ENCODE peak calls at places on chromosomes 12 and 14, in seven cellular contexts. P is adrenal gland, L is cardiac fibroblast, C is lower lobe of right lung, G is GM12878, K is astrocyte of the spinal cord, N is chondrocyte. A is an unnamed sample.

GRCh38 chr14:45028107-45028626 is 55.7 kb upstream of the PRPF39 start:
- DNase-seq in P (no peak), L (no peak), C (no peak), G (no peak), K (no peak), N (no peak), A (no peak)

GRCh38 chr14:22510527-22511110 is 78.4 kb downstream of the DAD1 start:
- DNase-seq in P (no peak), L (peak), C (no peak), G (no peak), K (peak), N (no peak), A (no peak)

GRCh38 chr14:96363751-96364336 is 518 bp downstream of the GSKIP start:
- DNase-seq in P (peak), L (peak), C (peak), G (no peak), K (peak), N (no peak), A (peak)

GRCh38 chr12:89927226-89927698 is 218.6 kb upstream of the ATP2B1 start:
- DNase-seq in P (no peak), L (no peak), C (no peak), G (peak), K (no peak), N (no peak), A (no peak)

GRCh38 chr12:29273178-29273843 is 107.7 kb downstream of the ERGIC2 start:
- DNase-seq in P (no peak), L (no peak), C (no peak), G (no peak), K (no peak), N (no peak), A (no peak)

GRCh38 chr12:133217219-133217618 is 18.5 kb downstream of the ANHX start:
- DNase-seq in P (peak), L (no peak), C (no peak), G (no peak), K (no peak), N (no peak), A (no peak)

GRCh38 chr14:65373671-65374039 is 38.9 kb upstream of the FUT8 start:
- DNase-seq in P (peak), L (no peak), C (no peak), G (no peak), K (no peak), N (no peak), A (no peak)

GRCh38 chr14:68165274-68165843 is 345.8 kb downstream of the RAD51B start:
- DNase-seq in P (no peak), L (no peak), C (no peak), G (no peak), K (no peak), N (no peak), A (no peak)

GRCh38 chr12:125254856-125255255 is 189.6 kb downstream of the AACS start:
- DNase-seq in P (no peak), L (no peak), C (no peak), G (no peak), K (no peak), N (no peak), A (no peak)

GRCh38 chr12:4700621-4701026 is 19.6 kb upstream of the GALNT8 start:
- DNase-seq in P (no peak), L (peak), C (peak), G (no peak), K (peak), N (no peak), A (no peak)

GRCh38 chr12:79884401-79885006 is 50.4 kb downstream of the PPP1R12A start:
- DNase-seq in P (no peak), L (no peak), C (no peak), G (no peak), K (peak), N (no peak), A (no peak)

GRCh38 chr12:84986586-84986985 is 49.5 kb downstream of the TSPAN19 start:
- DNase-seq in P (no peak), L (peak), C (no peak), G (no peak), K (no peak), N (no peak), A (no peak)

GRCh38 chr14:68241862-68242490 is 422.4 kb downstream of the RAD51B start:
- DNase-seq in P (no peak), L (no peak), C (no peak), G (no peak), K (no peak), N (no peak), A (no peak)

DNA sequence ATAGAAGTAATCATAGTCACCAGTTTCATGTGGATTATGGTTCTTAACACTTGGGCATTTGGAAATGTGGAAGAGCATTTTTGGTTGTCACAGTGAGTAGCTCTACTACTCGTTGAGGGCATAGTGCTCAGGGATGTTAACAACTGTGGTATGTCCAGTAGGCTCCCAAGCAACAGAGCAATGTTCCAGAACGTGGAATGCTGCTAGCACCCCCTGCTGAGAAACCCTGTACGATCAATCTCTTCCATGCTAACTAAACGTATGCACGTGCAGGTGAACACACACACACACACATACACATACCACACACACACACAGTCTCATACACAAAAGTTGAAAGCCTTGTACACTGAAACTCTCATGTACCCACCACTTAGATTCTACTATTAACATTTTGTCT is 16.6 kb upstream of the GNPTAB start:
- DNase-seq in P (no peak), L (no peak), C (no peak), G (no peak), K (no peak), N (no peak), A (no peak)
- TF ChIP-seq CTCF in P (no peak), L (no peak), C (no peak), G (no peak), K (no peak), N (no peak), A (no peak)

GRCh38 chr12:66130267-66131066 is at the start of gene LLPH:
- DNase-seq in P (peak), L (peak), C (peak), G (peak), K (peak), N (peak), A (peak)
- TF ChIP-seq CTCF in P (no peak), L (no peak), C (no peak), G (no peak), K (no peak), N (no peak), A (no peak)

DNA sequence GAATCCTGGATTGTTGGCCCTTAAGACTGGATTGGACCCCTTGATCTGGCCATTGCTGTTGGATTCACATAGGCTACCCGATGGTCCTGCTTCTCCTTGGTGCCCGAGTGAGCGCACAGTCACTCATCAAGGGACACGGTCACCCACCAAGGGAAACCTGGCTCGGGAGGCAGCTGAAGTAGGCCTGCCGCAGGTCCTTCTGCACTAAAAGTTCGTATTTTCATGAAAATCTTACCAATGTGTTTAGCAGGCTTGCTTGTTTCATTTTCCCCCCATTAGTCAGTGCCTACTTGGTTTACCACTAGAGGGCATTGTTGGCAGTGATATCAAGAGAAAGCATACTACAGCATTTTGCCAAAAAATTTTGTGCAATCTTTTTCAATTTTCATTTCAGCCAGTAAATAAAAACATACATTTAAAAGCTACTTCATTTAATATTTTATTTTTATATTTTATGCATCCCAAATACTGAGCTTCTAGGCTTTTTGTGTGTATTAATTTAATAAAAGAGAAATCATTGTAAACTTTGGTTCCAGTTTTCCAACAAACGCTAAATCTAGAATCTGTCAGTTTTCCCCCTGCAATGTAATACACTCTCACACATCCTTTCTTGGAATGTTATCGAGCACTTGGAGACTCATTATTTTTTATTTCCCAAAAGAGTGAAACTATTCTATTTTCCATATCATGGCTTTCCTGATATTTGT is 116.7 kb downstream of the LMNTD1 start:
- DNase-seq in P (peak), L (peak), C (no peak), G (peak), K (peak), N (no peak), A (peak)
- TF ChIP-seq CTCF in P (peak), L (peak), C (peak), G (peak), K (peak), N (peak), A (peak)

DNA sequence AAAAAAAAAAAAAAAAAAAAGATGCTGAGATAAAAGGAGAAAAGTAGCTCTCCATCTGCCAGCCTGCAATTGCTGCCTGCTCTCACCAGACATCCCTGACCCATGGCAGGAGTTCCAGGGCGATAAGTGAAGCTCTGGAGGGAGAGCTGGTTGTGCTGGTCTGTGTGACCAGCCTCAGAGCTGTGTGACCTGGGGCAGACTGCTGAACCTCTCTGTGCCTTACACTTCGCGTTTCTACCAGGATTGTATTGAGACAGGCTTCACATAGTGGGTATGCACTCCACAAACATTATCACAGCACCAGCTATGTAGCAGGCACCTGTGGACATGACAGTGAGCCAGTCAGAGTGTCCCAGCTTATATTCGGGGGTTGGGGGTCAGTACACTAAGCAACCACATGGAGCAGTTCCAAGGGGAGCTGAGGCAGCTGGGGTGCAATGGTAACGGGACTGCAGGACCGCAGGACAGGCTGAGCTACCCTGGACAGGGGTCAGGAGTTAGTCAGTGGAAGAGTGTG is 57.5 kb downstream of the RBM19 start:
- DNase-seq in P (no peak), L (no peak), C (no peak), G (no peak), K (no peak), N (peak), A (no peak)
- TF ChIP-seq CTCF in P (no peak), L (no peak), C (no peak), G (no peak), K (no peak), N (no peak), A (no peak)

DNA sequence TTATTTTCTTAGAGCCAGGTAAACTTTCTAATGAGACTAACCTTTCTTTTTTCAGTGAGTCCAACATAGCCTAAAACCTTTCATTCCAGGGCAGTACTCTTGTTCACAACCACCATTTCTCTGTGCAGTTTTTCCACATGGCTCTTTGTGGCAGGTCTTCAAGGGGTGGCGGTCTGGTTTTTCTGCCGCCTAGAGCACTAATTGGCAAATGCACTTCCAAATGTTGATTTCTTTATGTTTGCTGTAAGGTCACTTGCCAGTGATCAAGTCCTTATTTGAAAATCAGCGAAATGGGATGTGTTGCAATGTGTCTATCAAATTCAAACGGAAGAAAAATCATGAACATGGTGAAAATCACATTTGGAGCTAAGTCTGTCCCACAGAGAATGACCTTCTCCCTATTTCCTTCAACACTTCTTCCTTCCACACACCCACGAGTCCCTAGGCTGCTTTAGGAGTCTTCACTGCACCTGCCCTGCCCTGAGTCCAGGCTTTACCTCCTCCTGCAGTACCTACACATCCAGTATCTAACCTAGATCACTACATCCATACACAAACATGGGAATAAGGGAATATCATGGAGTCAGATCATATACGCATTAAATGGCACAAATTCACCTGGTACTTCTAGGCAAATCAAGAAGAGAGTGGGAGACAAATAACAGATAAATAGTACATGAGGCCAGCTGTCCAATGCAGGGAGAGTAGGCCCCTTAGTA is 1.9 kb downstream of the SRGAP1 start:
- DNase-seq in P (no peak), L (no peak), C (no peak), G (no peak), K (peak), N (no peak), A (peak)
- TF ChIP-seq CTCF in P (no peak), L (no peak), C (no peak), G (no peak), K (peak), N (no peak), A (peak)

DNA sequence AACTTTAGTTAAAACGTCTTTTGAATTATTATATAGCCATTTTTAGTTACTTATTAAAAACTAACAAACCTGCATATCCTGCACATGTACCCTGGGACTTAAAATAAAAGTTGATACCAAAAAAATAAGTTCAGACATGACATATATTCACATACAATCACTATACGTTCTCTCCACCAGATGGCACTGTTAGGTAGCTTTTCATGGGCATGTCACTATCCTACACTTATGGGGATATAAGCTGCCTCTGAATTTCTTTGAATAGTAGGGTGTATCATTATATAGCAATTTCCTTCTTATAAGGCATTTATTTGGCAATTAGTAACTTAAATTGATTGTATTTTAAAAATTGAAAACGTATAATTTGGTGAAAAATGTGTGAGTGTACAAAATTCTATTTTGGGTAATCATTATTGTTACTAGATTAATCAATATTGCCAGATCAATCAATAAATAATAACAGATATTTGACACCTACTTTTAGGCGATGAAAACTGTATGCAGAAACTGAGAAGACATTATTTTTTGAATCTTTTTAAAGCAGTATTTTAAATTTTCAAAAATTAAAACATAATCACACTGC is 31.8 kb upstream of the OR10A7 start:
- DNase-seq in P (no peak), L (peak), C (no peak), G (peak), K (peak), N (no peak), A (peak)
- TF ChIP-seq CTCF in P (peak), L (peak), C (peak), G (peak), K (peak), N (peak), A (peak)

GRCh38 chr12:43113153-43113552 is 438.9 kb downstream of the ADAMTS20 start:
- DNase-seq in P (no peak), L (peak), C (no peak), G (no peak), K (peak), N (no peak), A (no peak)
- TF ChIP-seq CTCF in P (no peak), L (peak), C (no peak), G (no peak), K (peak), N (peak), A (no peak)

GRCh38 chr12:48978291-48978740 is at the start of gene WNT1:
- DNase-seq in P (no peak), L (no peak), C (no peak), G (no peak), K (no peak), N (no peak), A (no peak)
- TF ChIP-seq CTCF in P (no peak), L (no peak), C (peak), G (no peak), K (no peak), N (peak), A (no peak)

GRCh38 chr12:132194056-132194455 is 49.8 kb downstream of the NOC4L start:
- DNase-seq in P (no peak), L (peak), C (no peak), G (no peak), K (no peak), N (no peak), A (no peak)
- TF ChIP-seq CTCF in P (no peak), L (peak), C (peak), G (no peak), K (peak), N (peak), A (peak)

A was measured in MCF 10A.